ENCODE peak calls at places on chromosomes 2 and 18, in eight cellular contexts. U is mesothelial cell of epicardium, M is choroid plexus epithelial cell, H is GM12865, A is NB4, W is dorsolateral prefrontal cortex, T is GM20000, G is left lung. Q is an unnamed sample.

GRCh38 chr18:59570101-59570875 is 126.9 kb downstream of the CCBE1 start:
- DNase-seq in U (no peak), M (no peak), H (no peak), A (no peak), W (no peak), T (no peak), G (no peak), Q (no peak)

GRCh38 chr2:98013407-98014042 is 17.8 kb upstream of the TMEM131 start:
- DNase-seq in U (no peak), M (peak; percentile 93), H (peak; percentile 80), A (peak; percentile 82), W (no peak), T (peak; percentile 34), G (no peak), Q (peak; percentile 41)

GRCh38 chr2:219499058-219499307 is 292 bp downstream of the GMPPA start:
- DNase-seq in U (no peak), M (no peak), H (no peak), A (no peak), W (no peak), T (no peak), G (no peak), Q (no peak)

GRCh38 chr2:195646424-195646823 is 10.6 kb upstream of the SLC39A10 start:
- DNase-seq in U (no peak), M (peak; percentile 49), H (no peak), A (peak; percentile 97), W (no peak), T (no peak), G (no peak), Q (no peak)

GRCh38 chr2:102977462-102977861 is 215.6 kb downstream of the TMEM182 start:
- DNase-seq in U (no peak), M (no peak), H (no peak), A (no peak), W (no peak), T (no peak), G (no peak), Q (no peak)

GRCh38 chr2:137886432-137886831 is 77.8 kb upstream of the HNMT start:
- DNase-seq in U (no peak), M (no peak), H (no peak), A (peak; percentile 23), W (no peak), T (no peak), G (no peak), Q (no peak)

GRCh38 chr2:239596298-239596697 is 195.5 kb upstream of the HDAC4 start:
- DNase-seq in U (no peak), M (no peak), H (no peak), A (no peak), W (no peak), T (no peak), G (no peak), Q (no peak)

GRCh38 chr2:6864938-6865345 is 765 bp downstream of the CMPK2 start:
- DNase-seq in U (no peak), M (peak; percentile 37), H (no peak), A (peak; percentile 24), W (no peak), T (no peak), G (peak; percentile 86), Q (no peak)

GRCh38 chr18:26014462-26014861 is 76.0 kb downstream of the SS18 start:
- DNase-seq in U (no peak), M (no peak), H (no peak), A (no peak), W (no peak), T (no peak), G (no peak), Q (no peak)

GRCh38 chr18:26021061-26021754 is 69.2 kb downstream of the SS18 start:
- DNase-seq in U (no peak), M (no peak), H (no peak), A (no peak), W (no peak), T (no peak), G (no peak), Q (no peak)

GRCh38 chr18:26022585-26022984 is 67.8 kb downstream of the SS18 start:
- DNase-seq in U (no peak), M (no peak), H (no peak), A (no peak), W (no peak), T (no peak), G (no peak), Q (no peak)

DNA sequence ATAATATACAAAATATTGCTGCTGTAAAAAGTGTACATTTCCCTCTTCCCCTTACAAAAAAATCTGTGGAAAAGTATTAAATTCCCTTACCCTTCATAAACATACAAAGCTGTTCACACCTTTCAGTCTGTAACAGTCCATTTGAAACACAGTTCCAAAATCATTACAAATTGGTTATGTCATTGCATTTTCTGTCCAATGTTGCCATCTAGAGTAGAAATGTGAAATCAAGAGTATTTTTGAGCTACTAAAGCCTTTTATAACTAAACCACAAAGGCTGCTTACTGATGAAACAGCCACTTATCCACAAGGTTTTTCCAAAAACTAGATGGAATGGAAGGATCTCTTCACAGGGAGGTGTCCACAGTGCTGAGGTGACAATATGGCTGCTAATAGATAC is 72.5 kb downstream of the SS18 start:
- DNase-seq in U (no peak), M (peak; percentile 21), H (peak; percentile 11), A (peak; percentile 4), W (no peak), T (peak; percentile 6), G (no peak), Q (no peak)
- TF ChIP-seq CTCF in U (no peak), M (no peak), H (no peak), A (no peak), W (peak; percentile 36), T (no peak), G (no peak), Q (peak; percentile 27)

GRCh38 chr2:37342636-37343211 is 1.7 kb upstream of the QPCT start:
- DNase-seq in U (no peak), M (no peak), H (no peak), A (peak; percentile 37), W (no peak), T (no peak), G (no peak), Q (no peak)

GRCh38 chr2:37344453-37345361 is at the start of gene QPCT:
- DNase-seq in U (no peak), M (peak; percentile 66), H (peak; percentile 19), A (peak; percentile 80), W (peak; percentile 48), T (peak; percentile 82), G (peak; percentile 93), Q (peak; percentile 70)

GRCh38 chr2:37348155-37348554 is 3.7 kb downstream of the QPCT start:
- DNase-seq in U (no peak), M (no peak), H (no peak), A (no peak), W (no peak), T (no peak), G (no peak), Q (no peak)

GRCh38 chr2:37340637-37341036 is 3.8 kb upstream of the QPCT start:
- DNase-seq in U (no peak), M (no peak), H (no peak), A (no peak), W (no peak), T (no peak), G (no peak), Q (no peak)

DNA sequence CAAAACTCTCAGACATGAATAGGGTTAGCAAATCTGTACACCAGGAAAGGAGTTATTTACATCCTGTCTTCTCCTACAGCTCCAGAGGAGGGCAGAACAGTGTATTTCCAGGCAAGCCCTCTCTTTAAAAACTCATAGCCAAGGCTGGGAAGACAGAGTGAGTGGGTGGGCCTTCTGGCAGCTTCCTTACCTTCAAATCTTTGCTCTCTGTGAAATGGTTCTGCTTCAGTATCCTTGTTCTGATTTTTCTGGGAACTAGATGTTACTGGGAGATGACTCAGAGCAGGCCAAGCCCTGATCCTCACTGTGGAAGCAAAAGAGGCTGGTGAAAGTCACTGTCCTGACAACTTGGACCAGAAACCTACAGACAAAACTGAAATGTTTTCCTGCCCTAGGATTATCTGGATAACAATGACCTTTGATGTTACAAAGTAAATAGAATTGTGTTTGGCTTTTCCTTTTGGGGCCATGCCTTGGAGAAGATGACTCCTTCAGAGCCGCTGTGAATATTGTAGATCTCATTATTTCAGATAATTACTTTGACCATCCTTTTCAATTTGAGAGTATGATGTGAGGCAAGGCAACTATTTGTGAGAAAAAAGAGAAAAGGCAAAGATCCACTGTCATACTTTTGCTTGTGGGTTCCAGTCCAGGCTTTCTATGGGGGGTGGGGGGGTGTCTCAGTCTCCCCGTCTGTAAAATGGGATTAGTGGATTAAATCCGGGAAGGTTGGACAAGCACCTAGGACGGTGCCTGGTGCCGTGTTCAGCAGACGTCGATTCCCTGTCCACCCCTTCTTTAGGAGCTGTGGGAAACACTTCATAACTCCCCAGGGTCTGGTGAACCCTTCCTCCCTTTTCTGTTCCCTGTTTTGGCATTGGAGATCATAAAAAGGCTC is 644 bp upstream of the QPCT start:
- DNase-seq in U (no peak), M (peak; percentile 80), H (no peak), A (peak; percentile 51), W (peak; percentile 54), T (no peak), G (no peak), Q (no peak)
- TF ChIP-seq CTCF in U (no peak), M (peak; percentile 70), H (no peak), A (peak; percentile 20), W (peak; percentile 45), T (no peak), G (no peak), Q (no peak)

DNA sequence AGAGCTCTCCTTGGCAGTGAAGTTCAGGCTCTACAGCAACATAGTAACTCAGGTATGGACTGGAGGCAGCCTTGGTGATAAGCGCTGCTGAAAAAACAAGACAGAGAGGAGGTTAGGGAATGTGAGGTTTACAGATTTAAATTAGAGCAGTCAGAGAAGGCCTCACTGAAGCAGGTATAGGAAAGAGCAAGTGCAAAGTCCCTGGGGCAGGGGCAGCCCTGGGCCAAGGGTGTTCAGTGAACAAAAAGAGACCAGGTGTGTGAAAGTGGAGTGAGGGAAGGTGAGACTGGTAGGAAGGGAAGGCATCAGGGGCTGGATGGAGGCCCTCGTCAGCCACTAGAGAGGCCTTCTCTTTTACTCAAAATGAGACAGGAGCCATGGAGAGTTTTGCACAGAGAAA is 89.6 kb downstream of the LAMA3 start:
- DNase-seq in U (no peak), M (no peak), H (no peak), A (no peak), W (no peak), T (no peak), G (no peak), Q (no peak)
- TF ChIP-seq CTCF in U (no peak), M (no peak), H (no peak), A (no peak), W (no peak), T (no peak), G (no peak), Q (no peak)

DNA sequence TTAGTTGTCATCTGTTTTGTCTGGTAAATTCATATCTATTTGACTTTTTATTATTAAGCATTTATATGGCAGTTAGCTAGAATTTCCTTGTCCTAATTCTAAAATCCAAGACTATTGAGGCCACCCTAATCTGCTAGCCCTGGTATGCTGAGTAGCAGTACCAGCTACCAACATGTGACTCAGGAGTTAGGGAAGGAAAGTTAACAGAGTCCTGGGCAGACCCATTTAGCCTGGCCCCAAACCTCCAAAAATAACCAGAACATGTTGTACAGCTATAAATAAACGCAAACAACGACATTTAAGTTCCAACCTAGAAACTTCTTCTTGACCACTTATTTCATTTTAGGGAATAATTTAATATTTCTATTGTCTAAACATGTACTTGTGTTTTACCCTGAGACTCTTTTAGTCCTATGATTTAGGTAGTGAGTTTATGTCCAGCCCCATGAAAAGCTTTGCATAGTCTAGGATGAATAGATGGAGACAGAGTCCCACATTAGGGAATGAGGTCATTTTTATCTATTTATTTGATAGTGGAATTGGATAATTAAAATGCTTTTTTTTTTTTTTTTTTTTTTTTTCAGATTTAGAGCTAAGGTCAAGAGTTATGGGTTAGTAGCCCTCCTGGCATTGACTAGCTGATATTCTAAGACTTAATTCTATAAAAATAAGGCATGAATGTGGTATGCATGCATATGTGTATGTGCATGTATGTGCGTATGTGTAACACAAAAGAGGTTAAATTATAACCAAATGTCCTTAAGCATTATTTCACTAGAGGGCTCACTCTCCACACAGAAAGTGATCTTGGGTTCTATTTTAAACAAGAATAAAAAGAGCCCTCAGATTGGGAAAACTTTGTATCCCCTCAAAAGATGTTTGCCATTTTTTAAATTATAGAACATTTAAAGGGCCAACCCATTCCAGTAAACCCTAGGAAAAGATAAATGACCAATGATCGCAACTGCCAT is 160.0 kb upstream of the MAPRE2 start:
- DNase-seq in U (no peak), M (peak; percentile 60), H (no peak), A (peak; percentile 12), W (no peak), T (no peak), G (no peak), Q (no peak)
- TF ChIP-seq CTCF in U (no peak), M (peak; percentile 42), H (no peak), A (no peak), W (peak; percentile 58), T (no peak), G (no peak), Q (no peak)

Q was measured in GM10248.